ENCODE peak calls at places on chromosomes 3 and 15, in five cellular contexts. One of them, this sample, is unnamed.

GRCh38 chr3:123186695-123187094 is 15.0 kb upstream of the SEC22A start:
- DNase-seq in bronchial epithelial cell: no peak
- DNase-seq in mucosa of descending colon: no peak
- DNase-seq in fibroblast of mammary gland: peak
- DNase-seq in right lobe of liver: no peak
- DNase-seq in this sample: peak

GRCh38 chr3:118955914-118956556 is 78.6 kb downstream of the IGSF11 start:
- DNase-seq in bronchial epithelial cell: no peak
- DNase-seq in mucosa of descending colon: no peak
- DNase-seq in fibroblast of mammary gland: no peak
- DNase-seq in right lobe of liver: no peak
- DNase-seq in this sample: no peak

GRCh38 chr3:197002701-197003454 is 26.7 kb downstream of the MELTF start:
- DNase-seq in bronchial epithelial cell: peak
- DNase-seq in mucosa of descending colon: peak
- DNase-seq in fibroblast of mammary gland: peak
- DNase-seq in right lobe of liver: peak
- DNase-seq in this sample: peak

GRCh38 chr3:23580337-23580736 is 225.4 kb upstream of the UBE2E1 start:
- DNase-seq in bronchial epithelial cell: peak
- DNase-seq in mucosa of descending colon: no peak
- DNase-seq in fibroblast of mammary gland: peak
- DNase-seq in right lobe of liver: no peak
- DNase-seq in this sample: peak

GRCh38 chr15:65757256-65757655 is 34.8 kb downstream of the DENND4A start:
- DNase-seq in bronchial epithelial cell: no peak
- DNase-seq in mucosa of descending colon: no peak
- DNase-seq in fibroblast of mammary gland: no peak
- DNase-seq in right lobe of liver: no peak
- DNase-seq in this sample: no peak

GRCh38 chr3:34504755-34505154 is 706.3 kb downstream of the PDCD6IP start:
- DNase-seq in bronchial epithelial cell: no peak
- DNase-seq in mucosa of descending colon: no peak
- DNase-seq in fibroblast of mammary gland: no peak
- DNase-seq in right lobe of liver: no peak
- DNase-seq in this sample: no peak

GRCh38 chr3:148642616-148643015 is 55.1 kb upstream of the AGTR1 start:
- DNase-seq in bronchial epithelial cell: peak
- DNase-seq in mucosa of descending colon: no peak
- DNase-seq in fibroblast of mammary gland: peak
- DNase-seq in right lobe of liver: no peak
- DNase-seq in this sample: peak

GRCh38 chr3:192933779-192934456 is 16.3 kb upstream of the MB21D2 start:
- DNase-seq in bronchial epithelial cell: peak
- DNase-seq in mucosa of descending colon: no peak
- DNase-seq in fibroblast of mammary gland: no peak
- DNase-seq in right lobe of liver: no peak
- DNase-seq in this sample: peak

GRCh38 chr15:52217186-52217585 is 26.0 kb upstream of the GNB5 start:
- DNase-seq in bronchial epithelial cell: peak
- DNase-seq in mucosa of descending colon: no peak
- DNase-seq in fibroblast of mammary gland: no peak
- DNase-seq in right lobe of liver: no peak
- DNase-seq in this sample: peak
- TF ChIP-seq CTCF in bronchial epithelial cell: peak
- TF ChIP-seq CTCF in mucosa of descending colon: no peak
- TF ChIP-seq CTCF in fibroblast of mammary gland: no peak
- TF ChIP-seq CTCF in right lobe of liver: no peak
- TF ChIP-seq CTCF in this sample: peak

GRCh38 chr3:14406762-14407161 is 4.4 kb downstream of the SLC6A6 start:
- DNase-seq in bronchial epithelial cell: no peak
- DNase-seq in mucosa of descending colon: no peak
- DNase-seq in fibroblast of mammary gland: no peak
- DNase-seq in right lobe of liver: no peak
- DNase-seq in this sample: no peak

GRCh38 chr3:14404396-14405119 is 2.2 kb downstream of the SLC6A6 start:
- DNase-seq in bronchial epithelial cell: no peak
- DNase-seq in mucosa of descending colon: no peak
- DNase-seq in fibroblast of mammary gland: no peak
- DNase-seq in right lobe of liver: no peak
- DNase-seq in this sample: no peak

GRCh38 chr3:14405120-14405885 is 2.9 kb downstream of the SLC6A6 start:
- DNase-seq in bronchial epithelial cell: no peak
- DNase-seq in mucosa of descending colon: no peak
- DNase-seq in fibroblast of mammary gland: no peak
- DNase-seq in right lobe of liver: no peak
- DNase-seq in this sample: no peak

GRCh38 chr3:14406336-14406735 is 3.9 kb downstream of the SLC6A6 start:
- DNase-seq in bronchial epithelial cell: no peak
- DNase-seq in mucosa of descending colon: no peak
- DNase-seq in fibroblast of mammary gland: no peak
- DNase-seq in right lobe of liver: no peak
- DNase-seq in this sample: no peak

GRCh38 chr3:14405886-14406238 is 3.5 kb downstream of the SLC6A6 start:
- DNase-seq in bronchial epithelial cell: no peak
- DNase-seq in mucosa of descending colon: no peak
- DNase-seq in fibroblast of mammary gland: no peak
- DNase-seq in right lobe of liver: no peak
- DNase-seq in this sample: no peak
- H3K4me3 ChIP-seq in bronchial epithelial cell: no peak
- H3K4me3 ChIP-seq in mucosa of descending colon: no peak
- H3K4me3 ChIP-seq in fibroblast of mammary gland: no peak
- H3K4me3 ChIP-seq in right lobe of liver: no peak
- H3K4me3 ChIP-seq in this sample: no peak

DNA sequence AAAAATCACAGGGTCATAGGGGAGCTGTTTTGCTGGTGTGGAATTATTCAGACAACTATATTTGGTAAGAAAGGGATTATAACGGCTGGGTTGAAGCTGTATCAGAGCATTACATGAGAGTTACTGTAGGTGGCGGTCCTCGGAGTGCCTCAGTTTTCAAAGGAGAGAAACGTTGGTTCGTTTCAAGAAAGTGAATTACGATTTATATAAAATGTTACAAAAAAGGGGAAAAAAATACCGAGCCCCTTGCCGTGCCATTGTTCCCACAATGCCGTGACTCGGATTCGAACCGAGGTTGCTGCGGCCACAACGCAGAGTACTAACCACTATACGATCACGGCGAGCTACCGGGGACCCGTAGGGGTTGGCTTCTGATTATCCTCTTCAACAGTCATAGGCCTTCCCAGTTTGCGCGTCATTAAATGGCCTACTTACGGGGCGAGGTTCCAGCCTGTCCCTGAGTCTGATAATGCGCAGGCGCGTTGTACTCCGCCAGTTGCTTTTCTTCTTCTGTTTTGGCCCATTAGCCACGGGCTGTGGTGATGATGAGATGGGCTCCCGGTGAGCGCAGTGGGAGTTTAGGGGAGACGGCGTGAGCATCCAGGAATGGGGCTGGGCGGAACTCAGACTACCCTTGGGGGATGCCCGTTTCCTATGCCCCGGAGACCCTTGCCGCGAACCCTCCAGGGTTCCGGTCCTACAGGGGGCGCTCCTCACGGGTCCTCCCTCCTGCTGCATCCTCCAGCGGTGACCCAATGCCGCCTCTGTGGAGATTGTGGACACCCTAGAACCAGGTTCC is 10.8 kb upstream of the SHF start:
- DNase-seq in bronchial epithelial cell: peak
- DNase-seq in mucosa of descending colon: peak
- DNase-seq in fibroblast of mammary gland: peak
- DNase-seq in right lobe of liver: peak
- DNase-seq in this sample: peak
- TF ChIP-seq CTCF in bronchial epithelial cell: peak
- TF ChIP-seq CTCF in mucosa of descending colon: peak
- TF ChIP-seq CTCF in fibroblast of mammary gland: peak
- TF ChIP-seq CTCF in right lobe of liver: peak
- TF ChIP-seq CTCF in this sample: peak

DNA sequence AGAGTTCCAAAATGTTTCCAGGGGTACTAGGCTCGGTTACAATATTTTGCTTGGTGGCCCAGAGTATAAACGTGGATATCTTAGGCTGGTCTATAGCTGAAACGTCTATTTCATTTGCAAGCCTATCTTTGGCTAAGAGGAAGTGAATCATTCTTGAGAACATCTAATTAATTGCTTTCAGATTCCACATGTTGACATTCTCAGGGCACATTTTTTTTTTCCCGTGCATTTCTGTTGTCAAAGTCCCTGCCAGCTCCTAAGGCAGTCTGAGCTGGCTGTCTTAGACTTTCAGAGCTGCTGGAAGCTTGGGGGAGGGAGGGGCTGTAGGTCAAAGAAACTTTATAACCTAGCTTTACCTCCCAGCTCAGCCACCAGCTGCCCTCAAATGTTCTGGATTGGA is 23.2 kb upstream of the LAMP3 start:
- DNase-seq in bronchial epithelial cell: peak
- DNase-seq in mucosa of descending colon: no peak
- DNase-seq in fibroblast of mammary gland: peak
- DNase-seq in right lobe of liver: no peak
- DNase-seq in this sample: peak
- H3K4me3 ChIP-seq in bronchial epithelial cell: no peak
- H3K4me3 ChIP-seq in mucosa of descending colon: no peak
- H3K4me3 ChIP-seq in fibroblast of mammary gland: no peak
- H3K4me3 ChIP-seq in right lobe of liver: no peak
- H3K4me3 ChIP-seq in this sample: no peak

GRCh38 chr3:44530957-44531356 is 24.0 kb upstream of the ZKSCAN7 start:
- DNase-seq in bronchial epithelial cell: no peak
- DNase-seq in mucosa of descending colon: no peak
- DNase-seq in fibroblast of mammary gland: no peak
- DNase-seq in right lobe of liver: no peak
- DNase-seq in this sample: no peak

GRCh38 chr3:44525060-44525459 is 29.9 kb upstream of the ZKSCAN7 start:
- DNase-seq in bronchial epithelial cell: no peak
- DNase-seq in mucosa of descending colon: no peak
- DNase-seq in fibroblast of mammary gland: no peak
- DNase-seq in right lobe of liver: no peak
- DNase-seq in this sample: no peak

GRCh38 chr3:44529927-44530326 is 25.1 kb upstream of the ZKSCAN7 start:
- DNase-seq in bronchial epithelial cell: no peak
- DNase-seq in mucosa of descending colon: no peak
- DNase-seq in fibroblast of mammary gland: peak
- DNase-seq in right lobe of liver: no peak
- DNase-seq in this sample: peak
- TF ChIP-seq CTCF in bronchial epithelial cell: no peak
- TF ChIP-seq CTCF in mucosa of descending colon: no peak
- TF ChIP-seq CTCF in fibroblast of mammary gland: peak
- TF ChIP-seq CTCF in right lobe of liver: peak
- TF ChIP-seq CTCF in this sample: peak

GRCh38 chr3:32821686-32822296 is 4.0 kb downstream of the TRIM71 start:
- DNase-seq in bronchial epithelial cell: no peak
- DNase-seq in mucosa of descending colon: no peak
- DNase-seq in fibroblast of mammary gland: no peak
- DNase-seq in right lobe of liver: no peak
- DNase-seq in this sample: no peak

GRCh38 chr3:32819581-32820348 is 2.0 kb downstream of the TRIM71 start:
- DNase-seq in bronchial epithelial cell: no peak
- DNase-seq in mucosa of descending colon: no peak
- DNase-seq in fibroblast of mammary gland: no peak
- DNase-seq in right lobe of liver: no peak
- DNase-seq in this sample: no peak

GRCh38 chr3:32822609-32823498 is 5.1 kb downstream of the TRIM71 start:
- DNase-seq in bronchial epithelial cell: no peak
- DNase-seq in mucosa of descending colon: no peak
- DNase-seq in fibroblast of mammary gland: no peak
- DNase-seq in right lobe of liver: no peak
- DNase-seq in this sample: no peak

GRCh38 chr3:32820430-32820829 is 2.6 kb downstream of the TRIM71 start:
- DNase-seq in bronchial epithelial cell: no peak
- DNase-seq in mucosa of descending colon: no peak
- DNase-seq in fibroblast of mammary gland: no peak
- DNase-seq in right lobe of liver: no peak
- DNase-seq in this sample: no peak

DNA sequence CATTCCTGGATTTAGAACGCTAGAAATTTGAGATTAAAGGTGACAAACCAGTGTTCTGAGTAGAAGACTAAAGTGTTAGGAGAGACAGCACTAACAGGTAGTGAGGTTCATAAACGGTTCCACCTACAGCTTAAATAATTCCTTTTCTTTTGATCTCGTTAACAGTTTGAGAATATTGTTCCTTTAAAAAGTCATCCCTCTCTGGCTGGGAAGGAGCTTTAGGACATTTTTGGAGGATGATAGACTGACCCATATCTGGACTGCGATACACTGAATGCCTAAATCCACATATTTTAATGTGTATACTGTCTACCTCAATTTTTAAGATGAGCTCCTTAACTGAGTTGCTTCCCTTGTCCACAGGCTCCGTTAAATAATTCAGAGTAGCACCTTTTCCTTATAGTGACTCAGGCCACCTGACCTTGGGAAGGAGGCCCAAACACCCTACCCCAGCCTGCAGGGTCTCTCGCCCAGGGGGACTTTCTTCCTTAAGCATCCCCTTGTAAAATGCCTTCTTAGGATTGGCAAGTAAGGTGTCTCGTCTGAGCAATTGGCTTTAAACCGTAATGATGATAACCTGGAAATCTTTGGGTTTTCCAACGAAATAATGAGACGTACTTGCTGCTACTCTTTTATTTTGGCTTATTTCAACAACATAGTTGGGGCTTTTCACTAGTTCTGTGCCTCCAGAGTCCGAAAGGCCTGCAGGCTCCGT is 3.3 kb downstream of the TRIM71 start:
- DNase-seq in bronchial epithelial cell: no peak
- DNase-seq in mucosa of descending colon: no peak
- DNase-seq in fibroblast of mammary gland: no peak
- DNase-seq in right lobe of liver: no peak
- DNase-seq in this sample: no peak
- H3K4me3 ChIP-seq in bronchial epithelial cell: no peak
- H3K4me3 ChIP-seq in mucosa of descending colon: no peak
- H3K4me3 ChIP-seq in fibroblast of mammary gland: no peak
- H3K4me3 ChIP-seq in right lobe of liver: no peak
- H3K4me3 ChIP-seq in this sample: no peak

GRCh38 chr3:19531426-19531825 is 383.1 kb downstream of the KCNH8 start:
- DNase-seq in bronchial epithelial cell: no peak
- DNase-seq in mucosa of descending colon: no peak
- DNase-seq in fibroblast of mammary gland: no peak
- DNase-seq in right lobe of liver: no peak
- DNase-seq in this sample: no peak
- TF ChIP-seq CTCF in bronchial epithelial cell: no peak
- TF ChIP-seq CTCF in mucosa of descending colon: no peak
- TF ChIP-seq CTCF in fibroblast of mammary gland: no peak
- TF ChIP-seq CTCF in right lobe of liver: no peak
- TF ChIP-seq CTCF in this sample: no peak